ENCODE peak calls at places on chromosomes 7 and 10, in seven cellular contexts. L, G, E, X, Q, N and A are unnamed samples.

GRCh38 chr10:34186740-34187139 is 628.4 kb downstream of the PARD3 start:
- DNase-seq in L (no peak), G (no peak), E (no peak), X (no peak), Q (no peak), N (no peak), A (no peak)

GRCh38 chr10:29996842-29997123 is 62.6 kb downstream of the JCAD start:
- DNase-seq in L (no peak), G (no peak), E (no peak), X (no peak), Q (no peak), N (no peak), A (no peak)

GRCh38 chr7:47785923-47786556 is 162.2 kb downstream of the PKD1L1 start:
- DNase-seq in L (no peak), G (no peak), E (no peak), X (no peak), Q (no peak), N (no peak), A (no peak)

GRCh38 chr7:2017483-2017891 is 215.3 kb downstream of the MAD1L1 start:
- DNase-seq in L (no peak), G (no peak), E (no peak), X (no peak), Q (no peak), N (no peak), A (no peak)

GRCh38 chr10:35394411-35394851 is 58.1 kb downstream of the CCNY start:
- DNase-seq in L (peak; percentile 45), G (no peak), E (no peak), X (no peak), Q (no peak), N (no peak), A (no peak)

GRCh38 chr10:52551036-52551435 is 221.5 kb downstream of the MBL2 start:
- DNase-seq in L (no peak), G (no peak), E (no peak), X (no peak), Q (no peak), N (no peak), A (no peak)

GRCh38 chr7:94525917-94526316 is 16.3 kb downstream of the CASD1 start:
- DNase-seq in L (no peak), G (no peak), E (no peak), X (no peak), Q (no peak), N (no peak), A (no peak)

GRCh38 chr10:110032801-110033723 is 25.3 kb downstream of the ADD3 start:
- DNase-seq in L (no peak), G (no peak), E (no peak), X (no peak), Q (no peak), N (no peak), A (no peak)

GRCh38 chr10:131743190-131744151 is 157.3 kb upstream of the PPP2R2D start:
- DNase-seq in L (no peak), G (no peak), E (no peak), X (no peak), Q (no peak), N (no peak), A (peak; percentile 54)